ENCODE peak calls at places on chromosomes 5 and 9, in four cellular contexts. C is GM12891, S is ACHN, V is HuH-7. L is an unnamed sample.

GRCh38 chr5:111754190-111754589 is 2.8 kb downstream of the NREP start:
- DNase-seq in C (no peak), S (no peak), V (no peak), L (no peak)

GRCh38 chr9:98998441-98999151 is 54.9 kb downstream of the COL15A1 start:
- DNase-seq in C (no peak), V (peak; percentile 87), S (peak; percentile 48), L (peak; percentile 78)

GRCh38 chr5:79093762-79094161 is 17.8 kb upstream of the BHMT start:
- DNase-seq in S (no peak), V (peak; percentile 51), C (no peak), L (peak; percentile 35)

GRCh38 chr5:60944904-60945759 is at the start of the genes ERCC8 and NDUFAF2:
- DNase-seq in C (peak; percentile 81), V (peak; percentile 86), S (peak; percentile 91), L (peak; percentile 94)

GRCh38 chr9:19493174-19493811 is 84.5 kb downstream of the ACER2 start:
- DNase-seq in S (peak; percentile 43), C (peak; percentile 39), V (peak; percentile 26), L (peak; percentile 76)

GRCh38 chr5:31251032-31251431 is 57.5 kb downstream of the CDH6 start:
- DNase-seq in S (no peak), V (no peak), C (no peak), L (no peak)

GRCh38 chr5:61933787-61934626 is 372.0 kb upstream of the KIF2A start:
- DNase-seq in V (peak; percentile 26), C (no peak), S (peak; percentile 64), L (peak; percentile 75)

GRCh38 chr5:120463026-120463770 is 902 bp upstream of the PRR16 start:
- DNase-seq in C (no peak), S (no peak), V (no peak), L (no peak)

GRCh38 chr5:149271195-149271716 is 403 bp upstream of the AFAP1L1 start:
- DNase-seq in C (no peak), S (peak; percentile 51), V (peak; percentile 28), L (peak; percentile 44)

GRCh38 chr9:37498457-37498856 is 12.7 kb downstream of the POLR1E start:
- DNase-seq in V (no peak), S (no peak), C (no peak), L (no peak)

GRCh38 chr9:126860077-126860756 is at the start of gene ZBTB34:
- DNase-seq in V (peak; percentile 66), C (peak; percentile 66), S (peak; percentile 51), L (peak; percentile 87)

GRCh38 chr9:105554042-105554441 is 3.9 kb upstream of the FKTN start:
- DNase-seq in C (no peak), S (no peak), V (no peak), L (no peak)

GRCh38 chr5:137181685-137182084 is 317.4 kb downstream of the SPOCK1 start:
- DNase-seq in S (no peak), C (no peak), V (no peak), L (no peak)

GRCh38 chr5:32677023-32677422 is 34.1 kb upstream of the NPR3 start:
- DNase-seq in V (no peak), C (no peak), S (no peak), L (no peak)

GRCh38 chr9:101593345-101593744 is 1.4 kb downstream of the PPP3R2 start:
- DNase-seq in V (no peak), S (no peak), C (no peak), L (no peak)

GRCh38 chr5:133754575-133755169 is 142.3 kb upstream of the FSTL4 start:
- DNase-seq in S (peak; percentile 41), C (peak; percentile 13), V (peak; percentile 37), L (peak; percentile 58)

GRCh38 chr5:33641722-33642505 is 201.1 kb downstream of the TARS1 start:
- DNase-seq in S (no peak), C (no peak), V (no peak), L (peak; percentile 27)

GRCh38 chr5:135827965-135828792 is 6.3 kb upstream of the SLC25A48 start:
- DNase-seq in S (no peak), C (no peak), V (no peak), L (no peak)

GRCh38 chr5:144328505-144328904 is 157.8 kb downstream of the KCTD16 start:
- DNase-seq in C (no peak), S (no peak), V (no peak), L (no peak)

GRCh38 chr5:18798058-18798457 is 1163.8 kb downstream of the TAF11L14 start:
- DNase-seq in C (no peak), S (no peak), V (no peak), L (no peak)

GRCh38 chr9:83422512-83422911 is 115.7 kb downstream of the FRMD3 start:
- DNase-seq in C (no peak), V (no peak), S (no peak), L (no peak)

GRCh38 chr9:133274236-133275104 is 531 bp downstream of the ABO start:
- DNase-seq in C (no peak), V (no peak), S (peak; percentile 28), L (no peak)

L was measured in hepatocyte.